ENCODE peak calls at places on chromosomes 1 and 21, in ten cellular contexts. N is HEK293T; G is heart left ventricle; V is kidney epithelial cell; E is NCI-H1930; J is activated CD8-positive, alpha-beta T cell treated with anti-CD3 and anti-CD28 coated beads, Interleukin-2, amount 10 ng/mL, durations not matched to agents 7 days and 5 days; K is vagina; F is NCI-H774; W is NCI-H2171; U is activated CD8-positive, alpha-beta memory T cell treated with anti-CD3 and anti-CD28 coated beads for 24 hours. T is an unnamed sample.

GRCh38 chr1:66357478-66358197 is 176.3 kb upstream of the SGIP1 start:
- DNase-seq in N (peak), G (no peak), V (no peak), E (no peak), J (no peak), K (no peak), F (no peak), W (no peak), U (no peak), T (no peak)

GRCh38 chr1:39214998-39215873 is 10.7 kb downstream of the MACF1 start:
- DNase-seq in N (no peak), G (no peak), V (no peak), E (no peak), J (peak), K (no peak), F (no peak), W (no peak), U (peak), T (no peak)

GRCh38 chr1:166080277-166080964 is 86.4 kb downstream of the FAM78B start:
- DNase-seq in N (no peak), G (no peak), V (no peak), E (no peak), J (no peak), K (peak), F (no peak), W (no peak), U (no peak), T (no peak)

GRCh38 chr1:83716641-83717040 is 282.3 kb downstream of the TTLL7 start:
- DNase-seq in N (no peak), G (no peak), V (no peak), E (no peak), J (no peak), K (no peak), F (no peak), W (no peak), U (no peak), T (no peak)

GRCh38 chr1:115555446-115555845 is 86.3 kb upstream of the VANGL1 start:
- DNase-seq in N (no peak), G (no peak), V (no peak), E (no peak), J (no peak), K (no peak), F (no peak), W (no peak), U (no peak), T (no peak)

GRCh38 chr1:19825298-19825697 is 10.2 kb upstream of the RNF186 start:
- DNase-seq in N (no peak), G (no peak), V (no peak), E (no peak), J (no peak), K (no peak), F (no peak), W (no peak), U (no peak), T (no peak)

GRCh38 chr1:86471296-86471695 is 2.6 kb downstream of the CLCA1 start:
- DNase-seq in N (no peak), G (no peak), V (no peak), E (no peak), J (no peak), K (no peak), F (no peak), W (no peak), U (no peak), T (no peak)

GRCh38 chr21:43609501-43610340 is 49.6 kb downstream of the HSF2BP start:
- DNase-seq in N (peak), G (peak), V (peak), E (no peak), J (no peak), K (no peak), F (peak), W (peak), U (no peak), T (peak)

GRCh38 chr1:5756434-5757176 is 235.6 kb downstream of the NPHP4 start:
- DNase-seq in N (no peak), G (no peak), V (no peak), E (no peak), J (no peak), K (no peak), F (no peak), W (no peak), U (no peak), T (no peak)

GRCh38 chr1:66711420-66711819 is 40.8 kb upstream of the DYNLT5 start:
- DNase-seq in N (peak), G (no peak), V (no peak), E (no peak), J (no peak), K (no peak), F (no peak), W (no peak), U (no peak), T (peak)

GRCh38 chr1:171683826-171684225 is 31.3 kb upstream of the MYOC start:
- DNase-seq in N (no peak), G (no peak), V (no peak), E (no peak), J (no peak), K (no peak), F (no peak), W (no peak), U (no peak), T (no peak)

GRCh38 chr1:175267716-175268416 is 75.3 kb upstream of the KIAA0040 start:
- DNase-seq in N (no peak), G (peak), V (no peak), E (no peak), J (no peak), K (no peak), F (no peak), W (no peak), U (no peak), T (no peak)